ENCODE peak calls at places on chromosomes 4 and X, in eight cellular contexts. W is K562, F is heart left ventricle, R is NT2/D1, S is pancreas, B is fibroblast of lung, M is cardiac muscle cell, X is ascending aorta. D is an unnamed sample. For H3K4me1 and H3K9me3, the result is how much of the 10 kb centered on the place peaks cover.

GRCh38 chrX:129318375-129318774 is 204.9 kb downstream of the SMARCA1 start:
- DNase-seq in W (no peak), F (no peak), R (no peak), S (no peak), B (peak), M (peak), X (no peak), D (peak)

GRCh38 chr4:86302242-86302641 is 57.6 kb downstream of the MAPK10 start:
- DNase-seq in W (no peak), F (peak), R (no peak), S (no peak), B (peak), M (no peak), X (no peak), D (peak)

GRCh38 chr4:154450971-154451370 is 40.6 kb downstream of the DCHS2 start:
- DNase-seq in W (no peak), F (no peak), R (no peak), S (no peak), B (no peak), M (no peak), X (no peak), D (no peak)

GRCh38 chr4:128347930-128348660 is 60.5 kb upstream of the PGRMC2 start:
- DNase-seq in W (no peak), F (no peak), R (no peak), S (no peak), B (peak), M (no peak), X (no peak), D (no peak)

GRCh38 chrX:48476919-48477318 is 920 bp downstream of the FTSJ1 start:
- DNase-seq in W (no peak), F (no peak), R (no peak), S (no peak), B (no peak), M (no peak), X (no peak), D (no peak)

GRCh38 chr4:185849543-185850185 is 37.7 kb upstream of the SORBS2 start:
- DNase-seq in W (no peak), F (peak), R (no peak), S (no peak), B (no peak), M (no peak), X (no peak), D (no peak)

GRCh38 chr4:153259679-153260078 is 55.4 kb downstream of the TRIM2 start:
- DNase-seq in W (no peak), F (no peak), R (no peak), S (no peak), B (no peak), M (no peak), X (no peak), D (peak)

GRCh38 chrX:716136-716535 is 85.5 kb downstream of the SHOX start:
- DNase-seq in W (no peak), F (no peak), R (no peak), S (no peak), B (no peak), M (no peak), X (no peak), D (no peak)

GRCh38 chrX:48461830-48462229 is 8.2 kb downstream of the SLC38A5 start:
- DNase-seq in W (no peak), F (no peak), R (no peak), S (no peak), B (no peak), M (no peak), X (no peak), D (no peak)

GRCh38 chrX:118325453-118325852 is 20.5 kb upstream of the WDR44 start:
- DNase-seq in W (peak), F (no peak), R (no peak), S (no peak), B (no peak), M (no peak), X (no peak), D (no peak)

GRCh38 chrX:133745361-133745760 is 240.0 kb downstream of the GPC3 start:
- DNase-seq in W (no peak), F (no peak), R (no peak), S (no peak), B (no peak), M (no peak), X (no peak), D (no peak)

GRCh38 chrX:31038585-31039326 is 33.1 kb downstream of the FTHL17 start:
- DNase-seq in W (peak), F (peak), R (peak), S (no peak), B (peak), M (peak), X (no peak), D (peak)

GRCh38 chr4:10079951-10080873 is 36.4 kb downstream of the WDR1 start:
- DNase-seq in W (peak), F (peak), R (no peak), S (no peak), B (no peak), M (no peak), X (peak), D (no peak)

GRCh38 chr4:2085496-2085901 is 26.4 kb downstream of the NAT8L start:
- DNase-seq in W (no peak), F (no peak), R (no peak), S (no peak), B (no peak), M (no peak), X (peak), D (no peak)
- H3K4me1 ChIP-seq in W (under half), F (under half), R (under half), S (under half), B (under half), M (under half), X (under half), D (under half)

GRCh38 chr4:39362827-39363226 is 3.3 kb downstream of the RFC1 start:
- DNase-seq in W (no peak), F (no peak), R (no peak), S (no peak), B (peak), M (no peak), X (no peak), D (no peak)

GRCh38 chr4:39363773-39364393 is 2.3 kb downstream of the RFC1 start:
- DNase-seq in W (no peak), F (no peak), R (no peak), S (no peak), B (no peak), M (no peak), X (no peak), D (no peak)

GRCh38 chr4:39367166-39367565 is 1.0 kb upstream of the RFC1 start:
- DNase-seq in W (no peak), F (no peak), R (no peak), S (no peak), B (no peak), M (no peak), X (no peak), D (no peak)

GRCh38 chr4:39365931-39366771 is at the start of gene RFC1:
- DNase-seq in W (peak), F (peak), R (peak), S (peak), B (peak), M (peak), X (peak), D (peak)

GRCh38 chr4:39365360-39365759 is 802 bp downstream of the RFC1 start:
- DNase-seq in W (no peak), F (no peak), R (no peak), S (no peak), B (no peak), M (no peak), X (no peak), D (no peak)
- H3K4me3 ChIP-seq in W (peak), F (peak), R (peak), S (peak), B (peak), M (peak), X (peak), D (peak)

GRCh38 chr4:173532725-173533511 is 2.9 kb upstream of the HAND2 start:
- DNase-seq in W (no peak), F (no peak), R (no peak), S (no peak), B (no peak), M (no peak), X (no peak), D (no peak)

GRCh38 chr4:173529505-173530325 is at the start of gene HAND2:
- DNase-seq in W (peak), F (peak), R (no peak), S (peak), B (peak), M (peak), X (peak), D (peak)

GRCh38 chr4:173528378-173529321 is 1.4 kb downstream of the HAND2 start:
- DNase-seq in W (peak), F (no peak), R (no peak), S (peak), B (no peak), M (peak), X (peak), D (peak)

GRCh38 chr4:173530326-173531062 is 465 bp upstream of the HAND2 start:
- DNase-seq in W (no peak), F (no peak), R (no peak), S (no peak), B (no peak), M (peak), X (no peak), D (no peak)

DNA sequence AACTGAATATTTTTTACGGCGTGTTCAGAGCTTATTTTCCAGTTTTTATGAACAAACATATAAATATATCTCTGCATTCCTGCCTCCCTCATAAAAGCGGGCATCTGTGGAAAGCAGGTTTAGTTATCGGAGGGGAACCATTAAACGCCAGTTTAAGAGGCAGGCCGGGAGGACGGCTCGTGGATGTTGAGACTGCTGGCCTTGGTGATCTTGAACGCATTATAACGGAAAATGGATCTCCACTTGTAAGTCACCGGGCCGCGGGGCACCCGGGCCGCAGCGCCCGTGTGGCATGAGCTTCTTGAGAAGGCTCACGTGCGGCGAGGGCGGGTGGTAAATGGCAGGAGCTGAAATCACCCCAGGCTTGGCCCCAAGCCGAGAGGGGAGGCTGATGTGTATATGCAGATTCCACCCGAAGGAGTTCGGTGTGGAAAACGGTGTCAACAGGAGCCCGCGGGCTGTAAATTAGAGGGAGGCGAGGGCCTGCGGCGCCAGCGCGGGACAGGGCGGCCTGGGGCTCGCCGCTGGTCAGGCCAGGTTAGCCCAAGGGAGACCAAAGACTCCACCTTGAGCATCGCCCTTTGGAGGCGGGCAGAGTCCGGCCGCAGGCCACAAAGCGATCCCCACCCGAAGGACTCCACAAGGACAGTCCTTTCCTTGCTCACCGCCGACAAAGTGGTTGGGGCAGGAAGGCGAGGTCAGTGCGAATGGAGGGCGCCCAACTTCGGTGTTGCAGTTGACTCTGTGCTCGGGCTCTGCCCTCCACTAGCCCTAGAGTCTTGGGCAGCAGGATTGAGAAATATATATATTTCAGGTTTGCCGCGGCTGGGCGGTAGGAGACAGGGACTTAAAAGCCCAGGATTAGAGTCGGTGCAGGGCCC is 1.3 kb upstream of the HAND2 start:
- DNase-seq in W (no peak), F (peak), R (no peak), S (peak), B (no peak), M (peak), X (no peak), D (no peak)
- H3K9me3 ChIP-seq in W (under half), F (under half), R (under half), S (under half), B (under half), M (under half), X (under half), D (under half)

DNA sequence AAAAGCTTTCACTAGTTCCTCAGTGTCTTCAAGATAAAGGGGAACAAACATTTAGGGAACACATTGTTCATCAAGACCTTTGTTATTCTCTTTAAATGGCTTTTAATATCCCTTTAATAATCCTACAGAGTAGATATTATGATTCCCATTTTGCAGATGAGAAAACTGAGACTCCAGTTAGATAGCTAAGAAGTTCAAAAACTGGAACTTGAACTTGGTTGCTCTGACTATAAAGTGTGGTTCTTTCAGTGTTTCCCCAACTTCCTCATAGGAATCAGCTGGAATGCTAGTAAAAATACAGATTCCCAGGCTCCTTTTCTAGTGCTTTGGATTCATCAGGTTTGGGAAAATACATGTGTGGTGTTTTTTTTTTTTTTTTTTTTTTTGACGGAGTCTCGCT is 37.7 kb downstream of the DLG3 start:
- DNase-seq in W (no peak), F (no peak), R (no peak), S (no peak), B (no peak), M (no peak), X (no peak), D (no peak)
- H3K4me1 ChIP-seq in W (under half), F (under half), R (under half), S (under half), B (under half), M (under half), X (under half), D (under half)

GRCh38 chr4:32987111-32987510 is 2266.9 kb downstream of the PCDH7 start:
- DNase-seq in W (no peak), F (no peak), R (no peak), S (no peak), B (no peak), M (no peak), X (no peak), D (no peak)
- H3K4me3 ChIP-seq in W (no peak), F (no peak), R (no peak), S (no peak), B (no peak), M (no peak), X (no peak), D (no peak)

D was measured in HAP-1.